ENCODE peak calls at places on chromosomes 13 and 19, in seven cellular contexts. F, V, P, X, U, H and R are unnamed samples.

GRCh38 chr13:113845055-113845454 is 18.8 kb downstream of the GAS6 start:
- DNase-seq in P (no peak), H (no peak), V (no peak), X (no peak), U (no peak), F (no peak), R (no peak)

GRCh38 chr13:44575035-44575434 is 1.1 kb downstream of the TSC22D1 start:
- DNase-seq in F (no peak), U (no peak), V (no peak), P (no peak), H (no peak), X (no peak), R (no peak)

GRCh38 chr19:38649305-38650179 is 2.1 kb downstream of the ACTN4 start:
- DNase-seq in U (peak; percentile 72), V (no peak), F (no peak), H (no peak), X (no peak), P (no peak), R (no peak)

GRCh38 chr13:50800091-50800739 is 43.3 kb downstream of the DLEU7 start:
- DNase-seq in F (no peak), U (no peak), V (no peak), X (no peak), H (no peak), P (no peak), R (no peak)

GRCh38 chr13:35531551-35531950 is 55.1 kb upstream of the MAB21L1 start:
- DNase-seq in V (no peak), P (no peak), U (no peak), X (peak; percentile 47), F (no peak), H (no peak), R (no peak)

GRCh38 chr19:55319786-55320185 is 5.4 kb downstream of the TMEM150B start:
- DNase-seq in X (peak; percentile 65), U (no peak), H (peak; percentile 27), V (no peak), P (no peak), F (no peak), R (no peak)

GRCh38 chr19:2113436-2114211 is 16.9 kb downstream of the IZUMO4 start:
- DNase-seq in H (no peak), U (peak; percentile 72), V (no peak), X (no peak), F (no peak), P (no peak), R (no peak)

GRCh38 chr13:73056054-73056962 is 2.5 kb upstream of the KLF5 start:
- DNase-seq in X (no peak), V (no peak), P (peak; percentile 27), U (peak; percentile 82), H (no peak), F (no peak), R (peak; percentile 96)

GRCh38 chr13:61391426-61391825 is 24.2 kb downstream of the PCDH20 start:
- DNase-seq in P (no peak), X (no peak), V (no peak), U (no peak), H (no peak), F (no peak), R (no peak)

GRCh38 chr19:53977429-53977990 is 13.9 kb upstream of the CACNG6 start:
- DNase-seq in H (peak; percentile 87), P (peak; percentile 37), U (peak; percentile 84), X (peak; percentile 79), F (peak; percentile 46), V (peak; percentile 62), R (peak; percentile 6)

GRCh38 chr13:20312292-20312691 is 80.2 kb upstream of the GJB6 start:
- DNase-seq in U (no peak), V (no peak), H (no peak), X (no peak), F (no peak), P (no peak), R (no peak)

GRCh38 chr19:56637976-56638555 is 4.9 kb upstream of the SMIM17 start:
- DNase-seq in H (peak; percentile 55), X (no peak), U (peak; percentile 58), P (peak; percentile 4), V (peak; percentile 1), F (no peak), R (peak; percentile 7)

GRCh38 chr19:46601318-46602224 is at the start of gene CALM3:
- DNase-seq in V (no peak), U (no peak), F (no peak), P (no peak), H (no peak), X (no peak), R (no peak)

GRCh38 chr19:38543807-38544568 is 73.8 kb downstream of the MAP4K1 start:
- DNase-seq in V (no peak), U (peak; percentile 80), X (no peak), F (no peak), H (peak; percentile 85), P (peak; percentile 72), R (no peak)

GRCh38 chr13:38821753-38822551 is 135.1 kb downstream of the FREM2 start:
- DNase-seq in U (peak; percentile 9), F (no peak), P (no peak), X (no peak), H (peak; percentile 89), V (no peak), R (no peak)

GRCh38 chr13:44574466-44574855 is 1.7 kb downstream of the TSC22D1 start:
- DNase-seq in X (no peak), V (no peak), P (no peak), F (no peak), U (no peak), H (no peak), R (no peak)

GRCh38 chr19:50555447-50556235 is 12.6 kb downstream of the LRRC4B start:
- DNase-seq in U (no peak), X (peak; percentile 29), H (no peak), F (no peak), P (no peak), V (no peak), R (no peak)

GRCh38 chr13:75757336-75757735 is 121.2 kb downstream of the LMO7 start:
- DNase-seq in U (no peak), F (no peak), P (no peak), X (no peak), V (no peak), H (no peak), R (no peak)

GRCh38 chr13:41492432-41493267 is 35.3 kb downstream of the RGCC start:
- DNase-seq in X (no peak), F (no peak), P (no peak), V (no peak), H (no peak), U (no peak), R (no peak)